ENCODE peak calls at places on chromosomes 4 and X, in four cellular contexts. S is endothelial cell, G is cardiac septum, I is A549. L is an unnamed sample.

GRCh38 chr4:77669911-77670590 is 64.4 kb downstream of the CXCL13 start:
- DNase-seq in S (no peak), G (no peak), I (no peak), L (no peak)

GRCh38 chr4:158884280-158884679 is 115.5 kb downstream of the FNIP2 start:
- DNase-seq in S (no peak), G (no peak), I (no peak), L (no peak)

GRCh38 chr4:3471886-3472285 is 8.8 kb downstream of the DOK7 start:
- DNase-seq in S (no peak), G (no peak), I (no peak), L (no peak)

GRCh38 chrX:41178201-41178600 is 93.0 kb downstream of the USP9X start:
- DNase-seq in S (no peak), G (no peak), I (no peak), L (no peak)

GRCh38 chr4:165761968-165762367 is 111.1 kb upstream of the TLL1 start:
- DNase-seq in S (no peak), G (no peak), I (no peak), L (no peak)

GRCh38 chr4:113419631-113420030 is 341.9 kb downstream of the CAMK2D start:
- DNase-seq in S (no peak), G (no peak), I (no peak), L (no peak)

GRCh38 chrX:140091276-140091886 is 126.1 kb upstream of the CXorf66 start:
- DNase-seq in S (peak), G (no peak), I (peak), L (peak)

GRCh38 chr4:71113294-71113693 is 119.8 kb downstream of the DCK start:
- DNase-seq in S (no peak), G (no peak), I (peak), L (no peak)

GRCh38 chrX:68422478-68422877 is 10.8 kb downstream of the OPHN1 start:
- DNase-seq in S (no peak), G (no peak), I (no peak), L (no peak)

GRCh38 chrX:1464282-1465131 is 11.8 kb upstream of the ASMTL start:
- DNase-seq in S (no peak), G (no peak), I (no peak), L (no peak)

GRCh38 chr4:137267024-137267423 is 265.3 kb downstream of the PCDH18 start:
- DNase-seq in S (no peak), G (no peak), I (no peak), L (no peak)

GRCh38 chr4:177107288-177107901 is 202.3 kb upstream of the NEIL3 start:
- DNase-seq in S (no peak), G (no peak), I (no peak), L (no peak)

GRCh38 chr4:184298255-184298654 is 80.6 kb upstream of the ENPP6 start:
- DNase-seq in S (no peak), G (no peak), I (no peak), L (no peak)

GRCh38 chrX:21176927-21177571 is 197.2 kb upstream of the CNKSR2 start:
- DNase-seq in S (no peak), G (no peak), I (peak), L (no peak)

GRCh38 chrX:155611302-155611701 is 1.4 kb downstream of the TMLHE start:
- DNase-seq in S (no peak), G (no peak), I (no peak), L (no peak)

GRCh38 chr4:69896530-69897116 is 34.2 kb upstream of the CSN1S1 start:
- DNase-seq in S (no peak), G (no peak), I (peak), L (no peak)

GRCh38 chr4:38831653-38832052 is 25.0 kb downstream of the TLR6 start:
- DNase-seq in S (no peak), G (no peak), I (no peak), L (no peak)

GRCh38 chrX:120840826-120841225 is 34.8 kb downstream of the CT47B1 start:
- DNase-seq in S (no peak), G (no peak), I (peak), L (no peak)

GRCh38 chr4:89610236-89610635 is 226.7 kb downstream of the SNCA start:
- DNase-seq in S (no peak), G (no peak), I (no peak), L (no peak)

GRCh38 chrX:129629837-129630236 is 24.9 kb downstream of the APLN start:
- DNase-seq in S (no peak), G (no peak), I (no peak), L (no peak)

GRCh38 chrX:142663330-142664095 is 362.2 kb upstream of the SPANXN4 start:
- DNase-seq in S (no peak), G (no peak), I (no peak), L (no peak)

GRCh38 chr4:55018521-55018920 is 106.9 kb downstream of the KDR start:
- DNase-seq in S (no peak), G (no peak), I (no peak), L (no peak)

GRCh38 chrX:122914256-122914655 is 269.8 kb upstream of the GRIA3 start:
- DNase-seq in S (no peak), G (no peak), I (no peak), L (no peak)

GRCh38 chr4:149910177-149910576 is 94.5 kb upstream of the IQCM start:
- DNase-seq in S (no peak), G (no peak), I (no peak), L (no peak)

GRCh38 chrX:39936886-39937770 is 160.6 kb downstream of the BCOR start:
- DNase-seq in S (no peak), G (no peak), I (no peak), L (no peak)

GRCh38 chr4:145881991-145882390 is 56.6 kb downstream of the ZNF827 start:
- DNase-seq in S (no peak), G (no peak), I (no peak), L (no peak)

GRCh38 chr4:153785830-153786721 is 2.8 kb downstream of the SFRP2 start:
- DNase-seq in S (no peak), G (no peak), I (peak), L (no peak)

GRCh38 chr4:122827899-122828601 is 1.4 kb downstream of the FGF2 start:
- DNase-seq in S (peak), G (no peak), I (peak), L (peak)

GRCh38 chr4:169968999-169969398 is 57.2 kb downstream of the MFAP3L start:
- DNase-seq in S (no peak), G (no peak), I (peak), L (no peak)

GRCh38 chr4:112751447-112751846 is 114.5 kb downstream of the LARP7 start:
- DNase-seq in S (peak), G (no peak), I (no peak), L (no peak)

GRCh38 chrX:39850630-39851152 is 247.1 kb downstream of the BCOR start:
- DNase-seq in S (no peak), G (no peak), I (no peak), L (peak)

L was measured in BE2C.